ENCODE peak calls at places on chromosomes 6 and 20, in four cellular contexts. K is A549, U is IMR-90, A is HepG2. Y is an unnamed sample.

GRCh38 chr6:133645000-133645619 is 243.8 kb upstream of the TCF21 start:
- DNase-seq in U (peak; percentile 74), A (no peak), K (no peak), Y (no peak)

GRCh38 chr6:170316071-170316470 is 9.5 kb downstream of the FAM120B start:
- DNase-seq in U (peak; percentile 38), K (no peak), A (no peak), Y (no peak)

GRCh38 chr20:23667666-23668065 is 21.2 kb downstream of the CST4 start:
- DNase-seq in U (no peak), A (no peak), K (no peak), Y (no peak)

GRCh38 chr6:55980627-55981211 is 105.3 kb upstream of the BMP5 start:
- DNase-seq in U (peak; percentile 41), A (peak; percentile 42), K (peak; percentile 4), Y (peak; percentile 54)

GRCh38 chr6:17472653-17473183 is 79.3 kb downstream of the CAP2 start:
- DNase-seq in U (peak; percentile 17), A (no peak), K (no peak), Y (no peak)

GRCh38 chr20:49460916-49461315 is 21.6 kb downstream of the KCNB1 start:
- DNase-seq in A (no peak), U (no peak), K (no peak), Y (no peak)

GRCh38 chr6:22147983-22148797 is 148.6 kb downstream of the PRL start:
- DNase-seq in U (peak; percentile 92), A (peak; percentile 78), K (no peak), Y (no peak)

GRCh38 chr6:92708270-92708669 is 711.1 kb downstream of the EPHA7 start:
- DNase-seq in A (no peak), K (no peak), U (peak; percentile 12), Y (no peak)

GRCh38 chr6:44156494-44157151 is 2.0 kb upstream of the CAPN11 start:
- DNase-seq in K (no peak), A (peak; percentile 97), U (no peak), Y (no peak)

GRCh38 chr6:100260584-100260983 is 204.1 kb downstream of the SIM1 start:
- DNase-seq in K (no peak), A (no peak), U (peak; percentile 6), Y (no peak)

GRCh38 chr6:46526607-46527006 is 35.4 kb upstream of the RCAN2 start:
- DNase-seq in U (no peak), K (no peak), A (no peak), Y (no peak)

GRCh38 chr6:41442800-41443501 is 103.2 kb upstream of the FOXP4 start:
- DNase-seq in K (no peak), A (no peak), U (peak; percentile 27), Y (peak; percentile 71)

GRCh38 chr20:60579941-60580515 is 621.8 kb downstream of the CDH26 start:
- DNase-seq in K (no peak), A (no peak), U (no peak), Y (no peak)

GRCh38 chr6:81996414-81996813 is 243.9 kb upstream of the TENT5A start:
- DNase-seq in K (no peak), A (no peak), U (peak; percentile 85), Y (no peak)

GRCh38 chr6:683742-684440 is 9.0 kb downstream of the EXOC2 start:
- DNase-seq in A (no peak), K (no peak), U (peak; percentile 88), Y (peak; percentile 63)

GRCh38 chr20:998431-998830 is 3.7 kb downstream of the RSPO4 start:
- DNase-seq in K (no peak), A (no peak), U (no peak), Y (no peak)

GRCh38 chr6:76682842-76683241 is 610.4 kb upstream of the IMPG1 start:
- DNase-seq in K (no peak), U (peak; percentile 10), A (peak; percentile 2), Y (no peak)

GRCh38 chr6:105991561-105992314 is 94.4 kb upstream of the PRDM1 start:
- DNase-seq in U (no peak), A (peak; percentile 5), K (peak; percentile 18), Y (peak; percentile 67)

GRCh38 chr6:117483004-117483644 is 650 bp downstream of the DCBLD1 start:
- DNase-seq in K (no peak), U (peak; percentile 31), A (peak; percentile 74), Y (no peak)

GRCh38 chr20:25744261-25744660 is 47.6 kb upstream of the ZNF337 start:
- DNase-seq in U (no peak), A (no peak), K (no peak), Y (no peak)

GRCh38 chr6:15769471-15770088 is 106.8 kb upstream of the DTNBP1 start:
- DNase-seq in U (no peak), K (no peak), A (no peak), Y (no peak)

GRCh38 chr6:4664117-4664626 is 112.0 kb upstream of the CDYL start:
- DNase-seq in K (no peak), U (peak; percentile 92), A (no peak), Y (peak; percentile 10)

GRCh38 chr20:35395728-35396127 is 16.0 kb downstream of the UQCC1 start:
- DNase-seq in U (peak; percentile 81), K (no peak), A (no peak), Y (no peak)

GRCh38 chr6:161242779-161243693 is 30.8 kb downstream of the AGPAT4 start:
- DNase-seq in A (no peak), U (peak; percentile 41), K (no peak), Y (peak; percentile 57)

GRCh38 chr6:92589970-92590369 is 829.4 kb downstream of the EPHA7 start:
- DNase-seq in U (peak; percentile 0), K (no peak), A (no peak), Y (no peak)

GRCh38 chr6:150627154-150627553 is 27.5 kb downstream of the PLEKHG1 start:
- DNase-seq in K (no peak), A (no peak), U (no peak), Y (no peak)

GRCh38 chr6:146803601-146804000 is 204.8 kb downstream of the ADGB start:
- DNase-seq in A (no peak), K (no peak), U (no peak), Y (no peak)

GRCh38 chr20:37425103-37425625 is 79.2 kb downstream of the SRC start:
- DNase-seq in K (no peak), A (no peak), U (no peak), Y (no peak)

GRCh38 chr20:21511485-21511849 is 2.4 kb downstream of the NKX2-2 start:
- DNase-seq in A (no peak), K (no peak), U (no peak), Y (no peak)

GRCh38 chr20:58256842-58257241 is 28.4 kb upstream of the ANKRD60 start:
- DNase-seq in U (no peak), K (no peak), A (no peak), Y (no peak)

GRCh38 chr6:88004707-88005106 is 42.9 kb upstream of the SPACA1 start:
- DNase-seq in K (no peak), A (no peak), U (no peak), Y (no peak)

GRCh38 chr20:9323622-9324021 is 190.8 kb upstream of the LAMP5 start:
- DNase-seq in U (no peak), K (peak; percentile 40), A (peak; percentile 29), Y (peak; percentile 5)

GRCh38 chr20:47951521-47951951 is 166.3 kb upstream of the SULF2 start:
- DNase-seq in A (no peak), K (no peak), U (peak; percentile 17), Y (no peak)

DNA sequence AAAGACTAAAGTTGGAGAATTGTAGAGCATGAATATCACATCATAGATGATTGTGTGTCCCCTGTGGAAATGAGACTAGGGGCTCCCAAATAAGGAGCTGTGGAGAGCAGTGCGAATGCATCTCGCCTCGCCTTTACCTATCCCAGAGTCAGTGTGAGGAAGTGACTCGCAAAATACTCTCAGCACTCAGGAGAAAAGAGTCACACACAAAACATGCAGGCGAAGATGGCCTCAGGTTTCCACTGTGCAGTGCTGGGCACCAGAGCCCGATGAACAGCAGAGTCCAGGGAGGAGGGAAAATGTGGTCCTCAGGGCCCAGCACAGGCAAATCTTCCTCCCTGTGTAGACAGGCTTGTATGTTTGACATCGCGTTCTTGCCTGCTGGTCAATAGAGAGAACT is 126.5 kb upstream of the AFDN start:
- DNase-seq in U (no peak), A (no peak), K (no peak), Y (no peak)
- TF ChIP-seq CEBPB in U (no peak), A (no peak), K (no peak), Y (no peak)

DNA sequence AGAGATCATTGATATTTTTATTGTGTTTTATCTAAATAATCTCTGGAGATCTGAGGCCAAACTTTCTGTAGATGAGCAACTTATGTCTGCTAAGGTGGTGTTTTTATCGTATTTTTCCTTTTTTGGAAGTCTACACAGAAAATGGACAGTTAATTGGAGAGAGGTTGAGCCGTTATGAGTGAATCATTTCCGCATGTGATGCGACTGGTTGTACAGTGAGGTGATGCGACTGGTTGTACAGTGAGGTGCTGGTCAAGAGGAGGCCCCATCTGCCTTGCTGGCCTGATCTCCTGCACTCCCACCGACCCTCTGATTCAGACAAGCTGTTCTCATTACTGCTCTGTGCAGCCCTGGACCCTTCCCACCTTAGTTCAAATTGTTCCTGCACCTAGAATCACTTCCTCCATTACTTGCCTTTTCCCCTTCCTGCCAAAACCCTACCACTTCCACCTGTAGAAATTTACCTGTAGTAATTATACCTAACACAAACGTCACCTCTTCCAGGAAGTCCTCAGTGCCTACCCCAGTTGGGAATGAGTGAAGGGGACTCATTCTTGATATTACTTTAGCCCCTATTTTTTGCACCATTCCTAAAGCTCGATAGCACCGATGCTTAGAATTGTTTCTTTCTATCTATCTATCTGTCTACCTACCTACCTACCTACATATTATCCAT is 100.3 kb downstream of the ZDHHC14 start:
- DNase-seq in K (no peak), A (no peak), U (no peak), Y (no peak)
- TF ChIP-seq CEBPB in K (no peak), A (no peak), U (no peak), Y (no peak)

GRCh38 chr6:49514571-49515484 is 15.1 kb downstream of the GLYATL3 start:
- DNase-seq in K (no peak), A (no peak), U (no peak), Y (no peak)

GRCh38 chr6:49517919-49518318 is 18.2 kb downstream of the GLYATL3 start:
- DNase-seq in K (no peak), U (no peak), A (no peak), Y (no peak)

GRCh38 chr6:49515485-49516146 is 15.9 kb downstream of the GLYATL3 start:
- DNase-seq in A (no peak), K (no peak), U (no peak), Y (no peak)

GRCh38 chr6:49513153-49513989 is 13.6 kb downstream of the GLYATL3 start:
- DNase-seq in U (peak; percentile 1), K (no peak), A (peak; percentile 58), Y (no peak)

DNA sequence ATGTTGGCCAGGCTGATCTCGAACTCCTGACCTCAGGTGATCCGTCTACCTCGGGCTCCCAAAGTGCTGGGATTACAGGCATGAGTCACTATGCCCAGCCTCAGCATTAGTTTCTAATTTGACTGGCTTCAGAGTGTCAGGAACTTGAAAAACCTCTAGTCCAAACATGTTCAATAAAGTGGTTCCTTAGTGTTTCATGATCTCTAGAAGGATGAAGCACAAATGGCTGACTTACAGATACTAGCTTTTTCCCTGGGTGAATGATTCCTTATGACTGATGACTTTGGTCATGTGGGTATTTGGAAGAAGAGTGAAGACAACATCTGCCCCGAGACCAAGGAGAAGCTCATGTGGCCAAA is 16.4 kb downstream of the GLYATL3 start:
- DNase-seq in K (no peak), U (no peak), A (no peak), Y (no peak)
- TF ChIP-seq CEBPB in K (no peak), U (no peak), A (no peak), Y (no peak)

DNA sequence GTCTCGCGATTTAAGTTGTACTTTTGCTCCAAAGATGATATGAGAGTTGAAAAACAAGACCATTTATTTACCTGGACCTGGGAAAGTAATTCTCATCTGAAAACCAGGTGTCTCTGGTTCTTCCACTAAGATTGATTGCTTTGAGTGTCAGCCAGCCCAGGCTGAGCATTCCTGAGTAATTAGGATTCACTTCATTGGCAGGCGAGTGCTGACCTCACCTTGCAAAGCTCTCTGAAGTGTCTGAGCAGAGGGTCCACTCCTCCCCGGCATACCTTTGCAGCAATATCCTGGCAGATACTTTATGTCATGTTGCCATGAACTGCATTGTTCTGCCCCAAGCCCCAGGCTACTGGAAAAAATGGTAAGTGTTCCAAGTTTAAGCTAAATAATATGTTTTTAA is 127.6 kb upstream of the EEF1E1 start:
- DNase-seq in U (no peak), K (no peak), A (no peak), Y (no peak)
- TF ChIP-seq CEBPB in U (no peak), K (no peak), A (no peak), Y (no peak)